ENCODE peak calls at places on chromosomes 2 and 18, in six cellular contexts. Z is tibial artery; W is HCT116; B is neuronal stem cell; D is effector memory CD4-positive, alpha-beta T cell; T is Panc1. I is an unnamed sample. For H3K4me1 and H3K9me3, the result is how much of the 10 kb centered on the place peaks cover.

GRCh38 chr2:26216587-26216986 is 27.8 kb downstream of the HADHA start:
- DNase-seq in Z (no peak), W (no peak), B (no peak), D (no peak), T (no peak), I (no peak)

GRCh38 chr2:236717719-236718118 is 148.1 kb downstream of the ACKR3 start:
- DNase-seq in Z (no peak), W (no peak), B (no peak), D (no peak), T (no peak), I (no peak)

GRCh38 chr2:96329416-96329815 is 4.3 kb downstream of the ITPRIPL1 start:
- DNase-seq in Z (no peak), W (no peak), B (no peak), D (no peak), T (no peak), I (peak)

GRCh38 chr2:22784586-22784985 is 600.4 kb upstream of the KLHL29 start:
- DNase-seq in Z (no peak), W (no peak), B (no peak), D (no peak), T (no peak), I (peak)

GRCh38 chr2:212005077-212005671 is 533.4 kb downstream of the ERBB4 start:
- DNase-seq in Z (no peak), W (peak), B (peak), D (no peak), T (peak), I (peak)

GRCh38 chr18:48782381-48782841 is 168.4 kb downstream of the SMAD7 start:
- DNase-seq in Z (peak), W (no peak), B (no peak), D (no peak), T (no peak), I (no peak)

GRCh38 chr2:181126311-181126710 is 145.9 kb downstream of the UBE2E3 start:
- DNase-seq in Z (no peak), W (no peak), B (no peak), D (no peak), T (no peak), I (no peak)

GRCh38 chr2:102126660-102127059 is 15.9 kb upstream of the IL1R1 start:
- DNase-seq in Z (no peak), W (no peak), B (no peak), D (no peak), T (no peak), I (no peak)

GRCh38 chr2:233061591-233062446 is 1.7 kb downstream of the INPP5D start:
- DNase-seq in Z (peak), W (no peak), B (no peak), D (no peak), T (no peak), I (no peak)

GRCh38 chr2:47174731-47175361 is 19.7 kb upstream of the STPG4 start:
- DNase-seq in Z (peak), W (peak), B (no peak), D (peak), T (no peak), I (peak)

GRCh38 chr18:29853126-29853525 is 1189.4 kb downstream of the DSC3 start:
- DNase-seq in Z (no peak), W (no peak), B (no peak), D (no peak), T (no peak), I (no peak)

GRCh38 chr2:181947273-181947672 is 38.4 kb upstream of the PPP1R1C start:
- DNase-seq in Z (no peak), W (no peak), B (no peak), D (no peak), T (no peak), I (no peak)

GRCh38 chr2:15980605-15981098 is 40.3 kb downstream of the MYCN start:
- DNase-seq in Z (no peak), W (no peak), B (no peak), D (no peak), T (no peak), I (peak)

GRCh38 chr2:155145758-155146229 is 447.3 kb downstream of the KCNJ3 start:
- DNase-seq in Z (no peak), W (no peak), B (no peak), D (no peak), T (no peak), I (no peak)

GRCh38 chr2:172168917-172169346 is 66.2 kb upstream of the DLX2 start:
- DNase-seq in Z (no peak), W (no peak), B (no peak), D (no peak), T (no peak), I (no peak)

GRCh38 chr2:239862613-239863012 is 162.5 kb downstream of the NDUFA10 start:
- DNase-seq in Z (no peak), W (no peak), B (no peak), D (no peak), T (no peak), I (no peak)
- H3K4me1 ChIP-seq in Z (under half), W (under half), B (under half), D (under half), T (under half), I (under half)

DNA sequence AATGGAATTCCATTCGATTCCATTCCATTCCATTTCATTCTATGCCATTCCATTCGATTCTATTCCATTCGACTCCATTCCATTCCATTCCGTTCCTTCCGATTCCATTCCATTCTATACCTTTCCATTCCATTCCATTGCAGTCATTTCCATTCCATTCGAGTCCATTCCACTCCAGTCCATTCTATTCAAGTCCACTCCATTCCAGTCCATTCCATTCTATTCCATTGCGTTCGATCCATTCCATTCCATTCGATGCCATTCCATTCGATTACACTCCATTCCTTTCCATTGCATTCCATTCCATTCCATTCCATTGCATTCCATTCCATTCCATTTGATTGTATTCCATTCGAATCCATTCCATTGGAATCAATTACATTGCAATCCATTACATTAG is 1119.8 kb downstream of the RPIA start:
- DNase-seq in Z (no peak), W (no peak), B (no peak), D (no peak), T (no peak), I (no peak)
- H3K9me3 ChIP-seq in Z (half or more), W (half or more), B (under half), D (under half), T (under half), I (under half)

DNA sequence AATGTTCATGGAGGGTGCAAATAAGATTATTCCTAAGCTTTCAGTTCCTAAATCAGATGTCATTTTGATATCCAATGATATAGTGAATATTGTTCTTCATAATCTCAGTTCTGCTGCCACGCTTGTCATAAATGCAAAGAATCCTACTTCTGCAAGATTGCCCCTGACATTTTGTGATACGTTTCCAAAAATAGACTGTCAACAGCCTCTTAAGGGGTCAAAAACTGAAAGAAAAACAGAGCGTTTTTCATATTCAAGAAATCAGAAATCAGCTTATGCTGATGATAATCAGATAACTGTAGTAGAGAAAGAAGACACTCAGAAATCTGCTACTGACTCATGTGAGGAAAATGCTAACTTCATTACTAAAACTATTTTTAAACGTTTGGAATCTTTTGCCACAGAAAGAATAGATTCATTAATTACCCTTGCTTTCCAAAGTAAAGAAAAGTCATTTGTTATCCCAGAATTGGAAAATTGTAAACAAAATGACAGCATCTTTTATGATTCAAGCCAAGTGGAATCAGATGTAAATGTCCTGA is 55.0 kb downstream of the FSIP2 start:
- DNase-seq in Z (no peak), W (no peak), B (no peak), D (no peak), T (no peak), I (no peak)
- H3K4me1 ChIP-seq in Z (under half), W (under half), B (under half), D (under half), T (under half), I (under half)

DNA sequence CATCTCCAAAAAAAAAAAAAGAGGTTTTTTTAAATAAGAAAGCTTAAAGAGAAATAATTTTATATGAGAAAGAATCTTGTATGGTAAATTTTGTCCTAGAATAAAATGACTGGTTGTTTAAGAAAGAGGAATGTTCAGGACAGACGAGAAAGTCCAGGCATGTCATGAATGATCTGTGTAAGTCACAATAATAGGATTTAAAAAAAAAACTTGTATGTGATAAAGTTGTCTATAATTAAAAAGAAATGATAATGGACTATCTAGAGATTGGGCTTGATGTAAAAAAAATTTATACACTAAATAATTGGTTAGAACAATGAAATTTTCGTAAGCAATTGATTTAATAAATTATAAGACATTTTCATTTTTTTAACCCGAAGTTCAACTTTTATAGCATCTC is 71.7 kb upstream of the ABCA12 start:
- DNase-seq in Z (no peak), W (peak), B (no peak), D (no peak), T (no peak), I (no peak)
- H3K9me3 ChIP-seq in Z (under half), W (under half), B (under half), D (under half), T (under half), I (under half)

DNA sequence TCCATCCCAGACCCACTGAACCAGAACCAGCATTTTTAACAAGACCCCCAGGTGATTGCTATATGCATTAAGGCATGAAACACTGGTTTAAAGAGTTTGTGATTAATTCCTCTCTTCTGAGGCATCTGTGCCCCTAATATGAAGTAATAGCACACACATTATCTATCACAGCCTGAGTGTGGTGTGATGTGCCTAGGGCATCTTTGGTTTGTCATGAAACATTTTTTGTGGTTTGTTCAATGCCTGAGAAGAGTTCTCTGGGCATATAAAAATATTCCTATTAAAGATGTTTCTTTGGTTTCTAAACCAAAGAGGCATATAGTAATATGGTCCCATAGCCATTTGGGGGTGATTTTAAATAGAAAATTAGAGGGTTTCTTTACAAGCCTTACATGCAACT is 221.7 kb upstream of the SPOPL start:
- DNase-seq in Z (no peak), W (no peak), B (no peak), D (no peak), T (no peak), I (no peak)
- H3K4me1 ChIP-seq in Z (under half), W (under half), B (under half), D (under half), T (under half), I (under half)

GRCh38 chr2:12192762-12193161 is 446.3 kb downstream of the LPIN1 start:
- DNase-seq in Z (no peak), W (no peak), B (no peak), D (no peak), T (no peak), I (no peak)

GRCh38 chr2:12199661-12200258 is 453.3 kb downstream of the LPIN1 start:
- DNase-seq in Z (no peak), W (no peak), B (no peak), D (no peak), T (no peak), I (no peak)

GRCh38 chr2:12196495-12196894 is 450.1 kb downstream of the LPIN1 start:
- DNase-seq in Z (no peak), W (no peak), B (no peak), D (no peak), T (no peak), I (no peak)

GRCh38 chr2:12197133-12197532 is 450.7 kb downstream of the LPIN1 start:
- DNase-seq in Z (no peak), W (no peak), B (no peak), D (no peak), T (no peak), I (no peak)

DNA sequence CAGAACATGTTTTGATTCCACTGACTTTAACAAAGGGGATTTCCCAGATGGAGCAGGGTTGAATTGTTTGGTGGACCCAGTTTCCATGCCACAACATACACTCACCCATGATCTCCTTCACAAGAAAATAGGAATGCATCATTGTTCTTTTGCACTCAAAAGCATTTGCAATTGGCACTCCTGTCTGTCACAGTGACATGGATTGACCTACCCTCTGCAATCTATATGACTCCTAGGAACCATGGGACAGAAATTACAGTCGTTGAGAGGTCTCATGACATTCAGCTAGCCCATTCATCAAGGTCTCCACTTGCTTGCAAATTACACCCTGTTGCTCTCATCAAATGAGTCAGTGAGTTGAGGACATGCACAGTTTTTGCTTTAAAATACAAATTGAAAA is 448.5 kb downstream of the LPIN1 start:
- DNase-seq in Z (no peak), W (no peak), B (no peak), D (no peak), T (no peak), I (no peak)
- H3K9me3 ChIP-seq in Z (under half), W (under half), B (under half), D (under half), T (under half), I (under half)

DNA sequence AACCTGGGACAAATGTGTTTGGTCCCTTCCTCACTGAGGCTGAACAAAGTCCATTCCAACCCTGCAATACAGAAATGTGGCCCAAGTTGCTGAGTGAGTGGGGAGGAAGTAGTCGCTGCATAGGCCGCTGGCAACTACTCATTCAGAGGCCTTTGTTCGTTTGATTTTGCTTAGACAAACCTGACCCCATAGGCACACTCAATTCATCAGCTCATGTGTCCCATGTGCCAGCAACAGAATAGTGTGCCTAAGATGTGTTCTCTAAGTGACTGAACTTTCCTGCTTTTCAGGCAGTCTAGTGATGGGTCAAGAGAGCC is 23.0 kb downstream of the PTPN18 start:
- DNase-seq in Z (no peak), W (no peak), B (no peak), D (no peak), T (no peak), I (no peak)
- H3K4me1 ChIP-seq in Z (under half), W (under half), B (under half), D (under half), T (under half), I (under half)